ENCODE peak calls at places on chromosomes 5 and 9, in four cellular contexts. J, Q, S and U are unnamed samples.

GRCh38 chr5:56639491-56639890 is 175.9 kb upstream of the MAP3K1 start:
- DNase-seq in J (no peak), Q (no peak), S (no peak), U (no peak)

GRCh38 chr5:97095318-97095732 is 47.1 kb downstream of the LIX1 start:
- DNase-seq in J (no peak), Q (no peak), S (no peak), U (no peak)

GRCh38 chr5:4924581-4924980 is 215.5 kb upstream of the ADAMTS16 start:
- DNase-seq in J (no peak), Q (no peak), S (no peak), U (no peak)

GRCh38 chr5:172659909-172660628 is 19.0 kb downstream of the NEURL1B start:
- DNase-seq in J (no peak), Q (peak), S (no peak), U (peak)

GRCh38 chr5:73093943-73094342 is 26.4 kb upstream of the TMEM171 start:
- DNase-seq in J (no peak), Q (peak), S (no peak), U (peak)

GRCh38 chr9:93896093-93896492 is 59.1 kb downstream of the BARX1 start:
- DNase-seq in J (no peak), Q (no peak), S (no peak), U (no peak)

GRCh38 chr9:14275331-14275730 is 38.6 kb downstream of the NFIB start:
- DNase-seq in J (no peak), Q (no peak), S (no peak), U (no peak)

GRCh38 chr5:135729582-135729879 is 104.9 kb upstream of the SLC25A48 start:
- DNase-seq in J (no peak), Q (peak), S (no peak), U (no peak)

GRCh38 chr5:14706615-14707021 is 42.1 kb downstream of the OTULIN start:
- DNase-seq in J (no peak), Q (peak), S (peak), U (no peak)

GRCh38 chr9:127873886-127874285 is 3.6 kb downstream of the AK1 start:
- DNase-seq in J (no peak), Q (peak), S (no peak), U (no peak)

GRCh38 chr9:84062538-84062937 is 81.9 kb downstream of the RMI1 start:
- DNase-seq in J (no peak), Q (no peak), S (no peak), U (no peak)

GRCh38 chr5:174146556-174146955 is 101.0 kb downstream of the NSG2 start:
- DNase-seq in J (no peak), Q (no peak), S (no peak), U (no peak)

GRCh38 chr9:111348821-111349271 is 18.8 kb upstream of the OR2K2 start:
- DNase-seq in J (no peak), Q (peak), S (no peak), U (peak)

GRCh38 chr5:109997191-109997590 is 307.5 kb downstream of the MAN2A1 start:
- DNase-seq in J (no peak), Q (no peak), S (no peak), U (no peak)

GRCh38 chr9:131402073-131402472 is 8.2 kb downstream of the PRRC2B start:
- DNase-seq in J (no peak), Q (peak), S (no peak), U (no peak)

GRCh38 chr9:14372437-14373318 is 58.7 kb upstream of the NFIB start:
- DNase-seq in J (no peak), Q (peak), S (peak), U (no peak)

GRCh38 chr5:94832685-94833084 is 214.2 kb downstream of the SLF1 start:
- DNase-seq in J (no peak), Q (no peak), S (no peak), U (no peak)

GRCh38 chr5:170377027-170377426 is 12.1 kb downstream of the KCNMB1 start:
- DNase-seq in J (no peak), Q (no peak), S (no peak), U (no peak)